ENCODE peak calls at places on chromosome 15, in six cellular contexts. C is dorsolateral prefrontal cortex; G is activated T-cell treated with anti-CD3 and anti-CD28 coated beads for 48 hours; L is activated CD8-positive, alpha-beta memory T cell treated with anti-CD3 and anti-CD28 coated beads for 24 hours; Z is Daoy; M is stimulated activated CD4-positive, alpha-beta T cell treated with anti-CD3 and anti-CD28 coated beads, Interleukin-4, amount 100 ng/mL, for 48 hours. N is an unnamed sample.

GRCh38 chr15:71647479-71647792 is 162.9 kb upstream of the NR2E3 start:
- DNase-seq in G (no peak), C (no peak), L (no peak), Z (no peak), M (no peak), N (no peak)

GRCh38 chr15:75171408-75171807 is 30.3 kb upstream of the C15orf39 start:
- DNase-seq in Z (peak), L (no peak), G (peak), C (no peak), M (no peak), N (no peak)

GRCh38 chr15:70314018-70314354 is 216.3 kb upstream of the TLE3 start:
- DNase-seq in L (no peak), G (no peak), C (no peak), M (no peak), Z (no peak), N (peak)

GRCh38 chr15:92625297-92625980 is 30.1 kb downstream of the FAM174B start:
- DNase-seq in M (no peak), G (no peak), C (no peak), Z (peak), L (no peak), N (no peak)

GRCh38 chr15:63277893-63278505 is 594 bp downstream of the APH1B start:
- DNase-seq in G (no peak), M (no peak), L (no peak), Z (no peak), C (no peak), N (no peak)

GRCh38 chr15:62119224-62119925 is 45.7 kb downstream of the C2CD4B start:
- DNase-seq in M (no peak), L (no peak), Z (peak), G (no peak), C (no peak), N (no peak)

GRCh38 chr15:65712415-65712814 is 79.7 kb downstream of the DENND4A start:
- DNase-seq in L (no peak), M (no peak), C (no peak), G (no peak), Z (no peak), N (no peak)

GRCh38 chr15:94002026-94002425 is 229.3 kb upstream of the MCTP2 start:
- DNase-seq in Z (no peak), L (no peak), C (no peak), G (no peak), M (no peak), N (no peak)

GRCh38 chr15:69595009-69595825 is 142.6 kb downstream of the RPLP1 start:
- DNase-seq in C (no peak), Z (no peak), L (peak), G (no peak), M (no peak), N (no peak)

GRCh38 chr15:86362556-86362955 is 282.9 kb downstream of the AGBL1 start:
- DNase-seq in C (no peak), M (no peak), Z (peak), G (no peak), L (no peak), N (no peak)

GRCh38 chr15:55526559-55527036 is 18.6 kb upstream of the DNAAF4 start:
- DNase-seq in M (no peak), L (no peak), C (no peak), G (no peak), Z (peak), N (no peak)

GRCh38 chr15:51801391-51801835 is 28.0 kb upstream of the TMOD3 start:
- DNase-seq in G (no peak), L (no peak), C (no peak), M (no peak), Z (peak), N (no peak)

GRCh38 chr15:98635848-98636247 is 12.5 kb upstream of the IGF1R start:
- DNase-seq in L (no peak), M (no peak), Z (no peak), G (no peak), C (no peak), N (no peak)

GRCh38 chr15:90765966-90766365 is 48.8 kb downstream of the BLM start:
- DNase-seq in Z (no peak), C (no peak), L (no peak), G (no peak), M (no peak), N (no peak)